ENCODE peak calls at places on chromosomes 2 and 18, in four cellular contexts. Z is fibroblast of lung, Y is GM23248, N is prostate gland. O is an unnamed sample.

GRCh38 chr2:207283356-207283755 is 117.6 kb upstream of the KLF7 start:
- DNase-seq in Z (no peak), Y (peak; percentile 37), N (no peak), O (no peak)

GRCh38 chr2:202104286-202104870 is 31.3 kb downstream of the KIAA2012 start:
- DNase-seq in Z (peak; percentile 50), Y (peak; percentile 77), N (no peak), O (peak; percentile 39)

GRCh38 chr2:10614940-10615339 is 74.8 kb downstream of the NOL10 start:
- DNase-seq in Z (peak; percentile 48), Y (peak; percentile 48), N (no peak), O (no peak)

GRCh38 chr2:148554459-148555247 is 89.9 kb upstream of the EPC2 start:
- DNase-seq in Z (peak; percentile 9), Y (peak; percentile 34), N (no peak), O (peak; percentile 75)

GRCh38 chr18:62454527-62454926 is 68.3 kb upstream of the ZCCHC2 start:
- DNase-seq in Z (no peak), Y (no peak), N (no peak), O (no peak)

GRCh38 chr2:55049794-55050132 is 488 bp downstream of the RTN4 start:
- DNase-seq in Z (no peak), Y (peak; percentile 49), N (peak; percentile 9), O (no peak)

GRCh38 chr18:43277164-43277600 is at the start of gene SYT4:
- DNase-seq in Z (peak; percentile 72), Y (peak; percentile 63), N (peak; percentile 40), O (peak; percentile 1)

GRCh38 chr18:78915446-78916008 is 64.1 kb upstream of the SALL3 start:
- DNase-seq in Z (no peak), Y (no peak), N (no peak), O (no peak)

GRCh38 chr2:223944166-223944703 is 900 bp downstream of the WDFY1 start:
- DNase-seq in Z (peak; percentile 35), Y (peak; percentile 56), N (peak; percentile 24), O (peak; percentile 45)

GRCh38 chr2:208092093-208092832 is 32.1 kb downstream of the CRYGD start:
- DNase-seq in Z (peak; percentile 26), Y (no peak), N (no peak), O (no peak)

GRCh38 chr2:136257893-136258292 is 139.9 kb upstream of the CXCR4 start:
- DNase-seq in Z (no peak), Y (no peak), N (no peak), O (no peak)

GRCh38 chr2:48450936-48451602 is 78.9 kb upstream of the STON1 start:
- DNase-seq in Z (no peak), Y (no peak), N (no peak), O (no peak)

GRCh38 chr2:219398721-219399333 is 11.1 kb upstream of the DNPEP start:
- DNase-seq in Z (no peak), Y (peak; percentile 37), N (no peak), O (no peak)

GRCh38 chr2:120892967-120893667 is 157.4 kb downstream of the GLI2 start:
- DNase-seq in Z (peak; percentile 80), Y (peak; percentile 77), N (no peak), O (no peak)

GRCh38 chr2:240146591-240147278 is 6.3 kb upstream of the OTOS start:
- DNase-seq in Z (no peak), Y (no peak), N (no peak), O (no peak)

GRCh38 chr18:62420513-62421209 is 95.6 kb downstream of the TNFRSF11A start:
- DNase-seq in Z (peak; percentile 74), Y (peak; percentile 82), N (peak; percentile 41), O (peak; percentile 93)

GRCh38 chr2:19580830-19581229 is 222.4 kb upstream of the OSR1 start:
- DNase-seq in Z (peak; percentile 70), Y (no peak), N (no peak), O (no peak)

GRCh38 chr2:216183459-216183858 is 74.3 kb downstream of the XRCC5 start:
- DNase-seq in Z (no peak), Y (no peak), N (no peak), O (no peak)

GRCh38 chr2:26811261-26811660 is 25.4 kb downstream of the CENPA start:
- DNase-seq in Z (no peak), Y (no peak), N (no peak), O (no peak)

GRCh38 chr2:200585730-200586643 is at the start of gene AOX1:
- DNase-seq in Z (peak; percentile 47), Y (peak; percentile 67), N (peak; percentile 64), O (no peak)

GRCh38 chr2:6824962-6825361 is 40.7 kb downstream of the CMPK2 start:
- DNase-seq in Z (peak; percentile 80), Y (peak; percentile 61), N (no peak), O (no peak)

GRCh38 chr2:6653281-6653750 is 212.4 kb downstream of the CMPK2 start:
- DNase-seq in Z (no peak), Y (no peak), N (no peak), O (no peak)

GRCh38 chr18:62289047-62289446 is 36.1 kb upstream of the TNFRSF11A start:
- DNase-seq in Z (no peak), Y (no peak), N (no peak), O (no peak)

GRCh38 chr2:110853516-110853915 is 121.1 kb downstream of the ACOXL start:
- DNase-seq in Z (peak; percentile 7), Y (peak; percentile 45), N (no peak), O (no peak)

GRCh38 chr2:240831594-240832204 is 11.7 kb upstream of the KIF1A start:
- DNase-seq in Z (no peak), Y (no peak), N (no peak), O (no peak)

GRCh38 chr2:101679037-101679726 is 18.3 kb upstream of the MAP4K4 start:
- DNase-seq in Z (peak; percentile 92), Y (peak; percentile 79), N (no peak), O (no peak)

GRCh38 chr2:158464426-158465281 is 7.9 kb downstream of the PKP4 start:
- DNase-seq in Z (peak; percentile 26), Y (peak; percentile 35), N (no peak), O (no peak)

GRCh38 chr2:239727182-239727775 is 297.9 kb downstream of the NDUFA10 start:
- DNase-seq in Z (no peak), Y (no peak), N (no peak), O (no peak)

GRCh38 chr2:9010866-9011265 is 7.4 kb upstream of the MBOAT2 start:
- DNase-seq in Z (peak; percentile 80), Y (peak; percentile 64), N (no peak), O (no peak)

GRCh38 chr2:48399828-48400552 is 130.0 kb upstream of the STON1 start:
- DNase-seq in Z (no peak), Y (no peak), N (no peak), O (no peak)

GRCh38 chr2:139790807-139791206 is 1010.6 kb upstream of the NXPH2 start:
- DNase-seq in Z (peak; percentile 23), Y (peak; percentile 39), N (no peak), O (peak; percentile 40)

GRCh38 chr18:49001587-49001986 is 50.8 kb upstream of the SMAD7 start:
- DNase-seq in Z (no peak), Y (no peak), N (no peak), O (no peak)
- H3K27me3 ChIP-seq in Z (no peaks in the 10 kb centered on the region), Y (no peaks in the 10 kb centered on the region), N (no peaks in the 10 kb centered on the region), O (no peaks in the 10 kb centered on the region)

GRCh38 chr2:180314086-180314485 is 307.0 kb upstream of the CWC22 start:
- DNase-seq in Z (peak; percentile 68), Y (peak; percentile 63), N (no peak), O (no peak)
- H3K27me3 ChIP-seq in Z (no peaks in the 10 kb centered on the region), Y (no peaks in the 10 kb centered on the region), N (no peaks in the 10 kb centered on the region), O (no peaks in the 10 kb centered on the region)

GRCh38 chr2:199556886-199557285 is 99.1 kb upstream of the SATB2 start:
- DNase-seq in Z (no peak), Y (peak; percentile 24), N (no peak), O (no peak)

GRCh38 chr2:199558156-199558555 is 100.4 kb upstream of the SATB2 start:
- DNase-seq in Z (no peak), Y (no peak), N (no peak), O (no peak)

GRCh38 chr2:199554026-199554425 is 96.3 kb upstream of the SATB2 start:
- DNase-seq in Z (no peak), Y (no peak), N (no peak), O (no peak)
- H3K27me3 ChIP-seq in Z (no peaks in the 10 kb centered on the region), Y (no peaks in the 10 kb centered on the region), N (no peaks in the 10 kb centered on the region), O (peaks cover 8% of the 10 kb centered on the region)

DNA sequence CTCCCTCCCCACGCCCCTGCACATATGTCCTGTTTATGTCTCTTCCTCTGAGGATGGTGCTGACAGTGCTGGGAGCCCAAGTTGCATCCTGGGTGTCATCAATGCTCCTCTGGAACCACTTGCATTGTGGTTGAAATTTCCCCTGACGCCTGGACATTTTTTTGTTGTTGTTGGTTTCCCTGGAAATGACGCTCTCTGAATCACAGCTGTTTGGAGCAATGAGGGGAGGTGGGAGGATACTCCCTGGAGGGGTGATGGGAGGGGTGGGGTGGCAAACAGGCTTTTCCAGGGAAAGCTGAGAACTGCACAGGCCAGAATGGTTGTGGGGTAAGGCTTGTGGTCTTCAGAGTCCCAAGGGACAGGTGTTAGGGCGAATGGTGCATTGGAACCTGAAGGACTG is 29.6 kb downstream of the CELF4 start:
- DNase-seq in Z (no peak), Y (peak; percentile 58), N (no peak), O (no peak)
- H3K27me3 ChIP-seq in Z (no peaks in the 10 kb centered on the region), Y (peaks cover 29% of the 10 kb centered on the region), N (peaks cover 3% of the 10 kb centered on the region), O (peaks cover 68% of the 10 kb centered on the region)

GRCh38 chr18:37476611-37477295 is 88.8 kb downstream of the CELF4 start:
- DNase-seq in Z (no peak), Y (no peak), N (no peak), O (no peak)
- H3K27me3 ChIP-seq in Z (no peaks in the 10 kb centered on the region), Y (peaks cover 9% of the 10 kb centered on the region), N (peaks cover 4% of the 10 kb centered on the region), O (peaks cover 24% of the 10 kb centered on the region)

GRCh38 chr2:113275556-113276215 is 3.0 kb downstream of the PAX8 start:
- DNase-seq in Z (no peak), Y (no peak), N (no peak), O (no peak)

GRCh38 chr2:113276216-113276905 is 2.4 kb downstream of the PAX8 start:
- DNase-seq in Z (no peak), Y (no peak), N (no peak), O (no peak)

GRCh38 chr2:113277474-113278072 is 1.1 kb downstream of the PAX8 start:
- DNase-seq in Z (peak; percentile 9), Y (peak; percentile 26), N (no peak), O (no peak)

GRCh38 chr2:113278073-113278811 is 479 bp downstream of the PAX8 start:
- DNase-seq in Z (no peak), Y (no peak), N (no peak), O (no peak)

DNA sequence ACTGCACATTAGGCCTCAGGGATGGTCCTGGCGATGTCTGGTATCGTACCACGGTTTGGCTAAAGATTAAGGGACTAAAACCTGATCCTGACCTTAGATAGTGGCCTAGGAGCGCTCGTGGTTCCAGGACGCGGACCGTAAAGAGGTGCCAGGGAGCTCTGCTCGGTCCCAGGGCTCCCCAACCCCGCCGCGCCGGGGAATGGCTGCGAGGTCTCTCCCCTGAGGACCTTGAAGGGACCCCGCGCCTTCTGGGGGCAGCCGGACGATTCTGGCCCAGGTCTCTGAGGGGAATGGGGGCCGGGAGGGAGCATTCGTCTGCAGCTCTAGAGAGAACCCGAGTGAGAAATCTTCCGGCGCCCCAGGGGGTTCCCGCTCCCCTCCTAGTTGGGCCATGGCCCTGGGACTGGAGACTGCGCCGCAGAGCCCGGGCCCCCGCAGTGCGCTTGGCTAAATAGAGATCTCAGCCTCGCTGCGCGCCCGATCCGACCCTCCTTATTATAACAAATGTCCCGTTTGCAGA is 1.8 kb downstream of the PAX8 start:
- DNase-seq in Z (no peak), Y (no peak), N (no peak), O (no peak)
- H3K27me3 ChIP-seq in Z (peaks cover 71% of the 10 kb centered on the region), Y (peaks cover 52% of the 10 kb centered on the region), N (peaks cover 23% of the 10 kb centered on the region), O (no peaks in the 10 kb centered on the region)

GRCh38 chr2:156327835-156328401 is 4.6 kb downstream of the NR4A2 start:
- DNase-seq in Z (no peak), Y (no peak), N (no peak), O (no peak)
- H3K27me3 ChIP-seq in Z (no peaks in the 10 kb centered on the region), Y (no peaks in the 10 kb centered on the region), N (no peaks in the 10 kb centered on the region), O (no peaks in the 10 kb centered on the region)

GRCh38 chr2:169247231-169247630 is 115.1 kb downstream of the LRP2 start:
- DNase-seq in Z (no peak), Y (no peak), N (no peak), O (no peak)
- H3K27me3 ChIP-seq in Z (no peaks in the 10 kb centered on the region), Y (no peaks in the 10 kb centered on the region), N (no peaks in the 10 kb centered on the region), O (no peaks in the 10 kb centered on the region)

O was measured in PC-9.